ENCODE peak calls at places on chromosome 16, in nine cellular contexts. O is tibial nerve; M is effector memory CD4-positive, alpha-beta T cell; A is heart right ventricle; T is A549; Y is A673; H is HepG2; F is sigmoid colon; D is colonic mucosa. J is an unnamed sample. For H3K4me1, the result is how much of the 10 kb centered on the place peaks cover.

GRCh38 chr16:52446076-52446475 is 100.9 kb downstream of the TOX3 start:
- DNase-seq in O (no peak), M (no peak), A (no peak), T (no peak), Y (peak), H (peak), F (no peak), D (no peak), J (no peak)

GRCh38 chr16:31513126-31513525 is 4.9 kb upstream of the RUSF1 start:
- DNase-seq in O (no peak), M (no peak), A (no peak), T (no peak), Y (no peak), H (no peak), F (no peak), D (no peak), J (no peak)

GRCh38 chr16:228917-229730 is at the start of gene LUC7L:
- DNase-seq in O (peak), M (peak), A (peak), T (peak), Y (peak), H (peak), F (peak), D (peak), J (peak)

GRCh38 chr16:73289232-73289631 is 241.3 kb upstream of the ZFHX3 start:
- DNase-seq in O (no peak), M (no peak), A (no peak), T (no peak), Y (no peak), H (no peak), F (no peak), D (no peak), J (no peak)

GRCh38 chr16:4529085-4530060 is 9.2 kb downstream of the CDIP1 start:
- DNase-seq in O (no peak), M (no peak), A (no peak), T (no peak), Y (no peak), H (no peak), F (no peak), D (no peak), J (no peak)

GRCh38 chr16:19095699-19096098 is 18.1 kb upstream of the ITPRIPL2 start:
- DNase-seq in O (no peak), M (no peak), A (no peak), T (no peak), Y (no peak), H (no peak), F (no peak), D (no peak), J (no peak)

GRCh38 chr16:62225675-62226074 is 189.4 kb upstream of the CDH8 start:
- DNase-seq in O (peak), M (no peak), A (peak), T (peak), Y (peak), H (peak), F (no peak), D (peak), J (peak)

GRCh38 chr16:67036323-67036741 is 7.4 kb downstream of the CBFB start:
- DNase-seq in O (no peak), M (no peak), A (no peak), T (no peak), Y (no peak), H (no peak), F (no peak), D (no peak), J (no peak)

GRCh38 chr16:11232852-11233726 is 22.9 kb downstream of the SOCS1 start:
- DNase-seq in O (no peak), M (peak), A (peak), T (no peak), Y (no peak), H (no peak), F (no peak), D (peak), J (peak)

GRCh38 chr16:55562936-55563335 is 3.5 kb upstream of the CAPNS2 start:
- DNase-seq in O (no peak), M (no peak), A (no peak), T (no peak), Y (no peak), H (no peak), F (no peak), D (no peak), J (no peak)

GRCh38 chr16:84085271-84085667 is 31.5 kb downstream of the MBTPS1 start:
- DNase-seq in O (no peak), M (no peak), A (no peak), T (no peak), Y (no peak), H (no peak), F (no peak), D (no peak), J (no peak)
- H3K4me1 ChIP-seq in O (under half), M (under half), A (under half), T (under half), Y (under half), H (under half), F (under half), D (under half), J (under half)

DNA sequence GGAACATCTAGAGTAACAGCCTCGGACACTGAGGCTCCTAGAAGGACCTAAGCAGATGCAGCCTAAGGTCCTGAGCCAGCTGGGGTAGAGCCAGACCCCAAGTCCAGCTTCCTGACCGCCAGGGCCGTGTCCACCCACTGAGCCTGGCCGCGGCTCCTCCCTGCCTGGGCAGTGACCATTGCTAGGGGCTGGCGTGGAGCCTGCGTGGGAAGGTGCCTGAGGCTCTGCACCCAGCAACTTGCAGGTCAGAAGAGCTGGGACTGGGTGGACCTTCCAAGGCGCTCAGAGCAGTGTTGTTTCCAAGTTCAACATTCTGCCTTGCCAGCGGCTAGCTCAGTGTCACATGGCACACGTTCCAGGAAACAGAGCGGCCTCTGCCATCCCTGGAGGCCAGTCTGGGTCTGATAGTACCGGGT is 209.6 kb upstream of the CIBAR2 start:
- DNase-seq in O (peak), M (no peak), A (peak), T (no peak), Y (no peak), H (no peak), F (peak), D (peak), J (peak)
- H3K4me3 ChIP-seq in O (no peak), M (no peak), A (no peak), T (no peak), Y (no peak), H (no peak), F (no peak), D (no peak), J (no peak)

GRCh38 chr16:8962393-8963009 is 1.2 kb downstream of the USP7 start:
- DNase-seq in O (no peak), M (peak), A (peak), T (no peak), Y (peak), H (no peak), F (no peak), D (peak), J (peak)
- H3K4me1 ChIP-seq in O (under half), M (under half), A (half or more), T (half or more), Y (under half), H (half or more), F (under half), D (under half), J (under half)

DNA sequence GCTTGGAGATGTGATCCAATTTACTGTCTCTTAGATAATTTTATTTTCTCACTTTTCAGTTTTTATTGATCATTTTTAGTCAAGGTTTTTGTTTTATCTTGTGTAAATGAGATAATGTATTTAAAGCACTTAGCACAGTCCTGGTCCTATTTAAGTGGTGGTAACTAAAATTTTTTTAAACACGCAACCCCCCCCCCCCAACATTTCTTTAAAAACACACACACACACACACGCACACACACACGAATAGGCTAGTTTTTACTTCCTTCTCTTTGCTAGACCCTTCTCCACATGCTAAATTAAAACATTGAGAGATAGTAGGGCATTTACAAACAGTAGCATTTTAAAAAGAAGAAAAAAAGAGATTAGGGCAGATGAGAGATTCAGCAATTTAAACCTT is 4.9 kb downstream of the NFATC3 start:
- DNase-seq in O (no peak), M (no peak), A (no peak), T (no peak), Y (no peak), H (no peak), F (no peak), D (no peak), J (no peak)
- H3K4me3 ChIP-seq in O (no peak), M (no peak), A (no peak), T (no peak), Y (no peak), H (no peak), F (no peak), D (no peak), J (no peak)

DNA sequence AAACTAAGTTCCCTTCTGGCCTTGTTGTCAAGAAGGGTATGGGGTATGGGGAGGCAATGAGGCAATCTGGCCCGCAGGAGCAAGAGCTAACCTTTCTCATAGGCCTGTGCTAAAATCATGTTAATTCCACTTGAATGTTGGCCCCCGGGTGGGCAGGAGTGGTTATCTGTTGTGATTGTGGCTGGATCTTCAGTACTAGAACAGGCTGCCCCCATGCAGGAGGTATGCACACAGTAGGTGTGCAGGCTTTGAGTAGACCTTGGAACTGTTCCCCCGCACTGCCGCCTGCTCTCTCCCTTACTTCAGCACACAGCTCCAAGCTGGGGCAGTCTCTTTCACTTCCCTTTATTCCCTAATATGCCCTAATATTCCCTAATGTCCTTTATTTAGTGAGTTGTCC is 52.4 kb upstream of the TANGO6 start:
- DNase-seq in O (no peak), M (no peak), A (no peak), T (no peak), Y (no peak), H (no peak), F (no peak), D (no peak), J (no peak)
- H3K4me1 ChIP-seq in O (under half), M (under half), A (under half), T (half or more), Y (under half), H (half or more), F (under half), D (under half), J (under half)

GRCh38 chr16:69763557-69763942 is 1.4 kb downstream of the WWP2 start:
- DNase-seq in O (no peak), M (no peak), A (no peak), T (no peak), Y (no peak), H (no peak), F (no peak), D (no peak), J (no peak)
- H3K4me3 ChIP-seq in O (peak), M (no peak), A (no peak), T (peak), Y (peak), H (peak), F (no peak), D (peak), J (peak)

GRCh38 chr16:88770459-88771293 is 14.3 kb downstream of the PIEZO1 start:
- DNase-seq in O (no peak), M (no peak), A (peak), T (no peak), Y (peak), H (peak), F (peak), D (peak), J (peak)
- H3K4me1 ChIP-seq in O (under half), M (half or more), A (half or more), T (half or more), Y (half or more), H (under half), F (under half), D (under half), J (under half)

GRCh38 chr16:24984101-24984500 is 31.1 kb downstream of the ARHGAP17 start:
- DNase-seq in O (no peak), M (no peak), A (no peak), T (no peak), Y (no peak), H (no peak), F (no peak), D (no peak), J (no peak)
- H3K4me3 ChIP-seq in O (no peak), M (no peak), A (no peak), T (no peak), Y (no peak), H (no peak), F (no peak), D (no peak), J (no peak)